ENCODE peak calls at places on chromosome 21, in six cellular contexts. One of them, this sample, is unnamed. For H3K36me3, the result is how much of the 10 kb centered on the place peaks cover.

GRCh38 chr21:34850166-34850695 is 181.4 kb downstream of the CLIC6 start:
- DNase-seq in thoracic aorta: no peak
- DNase-seq in left lung: no peak
- DNase-seq in psoas muscle: no peak
- DNase-seq in neural progenitor cell: no peak
- DNase-seq in uterus: no peak
- DNase-seq in this sample: no peak

GRCh38 chr21:35227774-35228173 is 178.7 kb upstream of the RUNX1 start:
- DNase-seq in uterus: no peak
- DNase-seq in left lung: no peak
- DNase-seq in psoas muscle: peak
- DNase-seq in neural progenitor cell: no peak
- DNase-seq in thoracic aorta: no peak
- DNase-seq in this sample: no peak

GRCh38 chr21:37370152-37371040 is 3.8 kb downstream of the DYRK1A start:
- DNase-seq in uterus: no peak
- DNase-seq in neural progenitor cell: no peak
- DNase-seq in psoas muscle: no peak
- DNase-seq in thoracic aorta: no peak
- DNase-seq in left lung: no peak
- DNase-seq in this sample: no peak

GRCh38 chr21:26118928-26119540 is 51.5 kb downstream of the APP start:
- DNase-seq in neural progenitor cell: no peak
- DNase-seq in thoracic aorta: no peak
- DNase-seq in psoas muscle: no peak
- DNase-seq in left lung: no peak
- DNase-seq in uterus: no peak
- DNase-seq in this sample: no peak

GRCh38 chr21:37631319-37632117 is 264.9 kb downstream of the DYRK1A start:
- DNase-seq in uterus: no peak
- DNase-seq in left lung: no peak
- DNase-seq in thoracic aorta: no peak
- DNase-seq in psoas muscle: no peak
- DNase-seq in neural progenitor cell: peak
- DNase-seq in this sample: no peak

GRCh38 chr21:24118738-24119470 is 1488.4 kb downstream of the MRPL39 start:
- DNase-seq in psoas muscle: no peak
- DNase-seq in uterus: no peak
- DNase-seq in neural progenitor cell: no peak
- DNase-seq in thoracic aorta: no peak
- DNase-seq in left lung: no peak
- DNase-seq in this sample: no peak

GRCh38 chr21:36538761-36539160 is 58.8 kb upstream of the CLDN14 start:
- DNase-seq in uterus: no peak
- DNase-seq in neural progenitor cell: no peak
- DNase-seq in thoracic aorta: no peak
- DNase-seq in psoas muscle: no peak
- DNase-seq in left lung: no peak
- DNase-seq in this sample: no peak

GRCh38 chr21:38258803-38259485 is 2.2 kb downstream of the KCNJ15 start:
- DNase-seq in uterus: no peak
- DNase-seq in psoas muscle: no peak
- DNase-seq in thoracic aorta: no peak
- DNase-seq in neural progenitor cell: no peak
- DNase-seq in left lung: no peak
- DNase-seq in this sample: peak

GRCh38 chr21:27796106-27796505 is 829.2 kb upstream of the ADAMTS5 start:
- DNase-seq in psoas muscle: no peak
- DNase-seq in neural progenitor cell: peak
- DNase-seq in uterus: no peak
- DNase-seq in thoracic aorta: no peak
- DNase-seq in left lung: no peak
- DNase-seq in this sample: no peak

GRCh38 chr21:39048064-39048463 is 135.2 kb downstream of the PSMG1 start:
- DNase-seq in uterus: no peak
- DNase-seq in thoracic aorta: no peak
- DNase-seq in neural progenitor cell: peak
- DNase-seq in left lung: no peak
- DNase-seq in psoas muscle: no peak
- DNase-seq in this sample: peak

GRCh38 chr21:18764720-18765119 is 361.1 kb upstream of the TMPRSS15 start:
- DNase-seq in thoracic aorta: no peak
- DNase-seq in psoas muscle: no peak
- DNase-seq in left lung: peak
- DNase-seq in uterus: no peak
- DNase-seq in neural progenitor cell: no peak
- DNase-seq in this sample: no peak

GRCh38 chr21:45386728-45387371 is 18.1 kb upstream of the COL18A1 start:
- DNase-seq in uterus: peak
- DNase-seq in neural progenitor cell: no peak
- DNase-seq in left lung: peak
- DNase-seq in thoracic aorta: no peak
- DNase-seq in psoas muscle: peak
- DNase-seq in this sample: peak

GRCh38 chr21:37878946-37879660 is 37.2 kb downstream of the KCNJ6 start:
- DNase-seq in neural progenitor cell: no peak
- DNase-seq in left lung: no peak
- DNase-seq in uterus: no peak
- DNase-seq in thoracic aorta: no peak
- DNase-seq in psoas muscle: no peak
- DNase-seq in this sample: no peak

GRCh38 chr21:40140675-40141074 is 273.4 kb downstream of the PCP4 start:
- DNase-seq in neural progenitor cell: no peak
- DNase-seq in left lung: no peak
- DNase-seq in thoracic aorta: no peak
- DNase-seq in uterus: no peak
- DNase-seq in psoas muscle: no peak
- DNase-seq in this sample: no peak

GRCh38 chr21:35614412-35614901 is 445.9 kb downstream of the SETD4 start:
- DNase-seq in psoas muscle: no peak
- DNase-seq in left lung: no peak
- DNase-seq in thoracic aorta: no peak
- DNase-seq in neural progenitor cell: no peak
- DNase-seq in uterus: no peak
- DNase-seq in this sample: no peak

GRCh38 chr21:46399686-46400085 is 59.0 kb upstream of the DIP2A start:
- DNase-seq in thoracic aorta: no peak
- DNase-seq in left lung: peak
- DNase-seq in uterus: no peak
- DNase-seq in neural progenitor cell: no peak
- DNase-seq in psoas muscle: peak
- DNase-seq in this sample: no peak
- H3K36me3 ChIP-seq in thoracic aorta: under half
- H3K36me3 ChIP-seq in left lung: half or more
- H3K36me3 ChIP-seq in uterus: under half
- H3K36me3 ChIP-seq in neural progenitor cell: under half
- H3K36me3 ChIP-seq in psoas muscle: under half
- H3K36me3 ChIP-seq in this sample: under half

GRCh38 chr21:44285547-44285992 is at the start of gene AIRE:
- DNase-seq in psoas muscle: peak
- DNase-seq in neural progenitor cell: peak
- DNase-seq in left lung: peak
- DNase-seq in uterus: no peak
- DNase-seq in thoracic aorta: no peak
- DNase-seq in this sample: no peak
- H3K4me3 ChIP-seq in psoas muscle: peak
- H3K4me3 ChIP-seq in neural progenitor cell: peak
- H3K4me3 ChIP-seq in left lung: no peak
- H3K4me3 ChIP-seq in uterus: no peak
- H3K4me3 ChIP-seq in thoracic aorta: no peak
- H3K4me3 ChIP-seq in this sample: no peak

DNA sequence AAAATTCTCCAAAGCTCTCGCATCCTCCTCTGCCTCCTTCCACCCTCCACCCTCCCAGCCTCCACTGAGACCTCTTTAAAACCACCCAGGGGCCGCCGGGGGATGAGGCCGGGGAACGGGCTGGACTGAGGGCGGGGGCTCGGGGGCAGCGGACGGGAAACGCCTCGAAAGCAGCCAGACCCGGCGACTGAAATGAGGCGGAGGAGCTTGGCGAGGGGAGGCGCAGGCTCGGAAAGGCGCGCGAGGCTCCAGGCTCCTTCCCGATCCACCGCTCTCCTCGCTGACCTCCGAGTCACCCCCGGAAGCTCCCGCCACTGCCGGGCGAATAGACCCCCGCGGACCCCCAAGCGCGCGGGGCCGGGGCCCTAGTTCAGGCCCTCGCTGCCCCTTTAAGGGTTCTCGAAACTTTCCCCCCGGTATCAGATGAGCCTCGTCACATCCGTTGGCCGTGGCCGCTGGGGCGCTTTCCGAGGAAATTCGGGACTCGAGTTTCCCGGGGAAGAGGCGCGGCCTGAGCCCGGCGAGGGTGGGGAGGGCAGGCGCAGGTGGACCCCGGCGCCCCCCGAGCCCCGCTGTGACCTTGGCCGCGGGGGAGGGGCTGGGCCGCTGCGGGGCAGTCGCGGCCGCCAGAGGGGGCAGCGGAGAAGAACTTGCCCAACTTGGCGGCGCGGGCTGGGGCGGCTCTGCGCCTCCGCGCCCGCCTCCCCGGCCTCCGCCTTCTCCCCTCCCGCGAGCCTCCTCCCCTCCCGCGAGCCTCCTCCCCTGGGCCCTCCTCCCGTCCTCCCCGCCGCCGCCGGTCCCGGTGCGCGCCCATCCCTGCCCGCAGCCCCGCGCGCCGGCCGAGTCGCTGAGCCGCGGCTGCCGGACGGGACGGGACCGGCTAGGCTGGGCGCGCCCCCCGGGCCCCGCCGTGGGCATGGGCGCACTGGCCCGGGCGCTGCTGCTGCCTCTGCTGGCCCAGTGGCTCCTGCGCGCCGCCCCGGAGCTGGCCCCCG is at the start of gene BACE2:
- DNase-seq in neural progenitor cell: peak
- DNase-seq in uterus: peak
- DNase-seq in thoracic aorta: no peak
- DNase-seq in left lung: peak
- DNase-seq in psoas muscle: peak
- DNase-seq in this sample: peak
- TF ChIP-seq CTCF in neural progenitor cell: peak
- TF ChIP-seq CTCF in uterus: peak
- TF ChIP-seq CTCF in thoracic aorta: peak
- TF ChIP-seq CTCF in left lung: peak
- TF ChIP-seq CTCF in psoas muscle: peak
- TF ChIP-seq CTCF in this sample: peak

DNA sequence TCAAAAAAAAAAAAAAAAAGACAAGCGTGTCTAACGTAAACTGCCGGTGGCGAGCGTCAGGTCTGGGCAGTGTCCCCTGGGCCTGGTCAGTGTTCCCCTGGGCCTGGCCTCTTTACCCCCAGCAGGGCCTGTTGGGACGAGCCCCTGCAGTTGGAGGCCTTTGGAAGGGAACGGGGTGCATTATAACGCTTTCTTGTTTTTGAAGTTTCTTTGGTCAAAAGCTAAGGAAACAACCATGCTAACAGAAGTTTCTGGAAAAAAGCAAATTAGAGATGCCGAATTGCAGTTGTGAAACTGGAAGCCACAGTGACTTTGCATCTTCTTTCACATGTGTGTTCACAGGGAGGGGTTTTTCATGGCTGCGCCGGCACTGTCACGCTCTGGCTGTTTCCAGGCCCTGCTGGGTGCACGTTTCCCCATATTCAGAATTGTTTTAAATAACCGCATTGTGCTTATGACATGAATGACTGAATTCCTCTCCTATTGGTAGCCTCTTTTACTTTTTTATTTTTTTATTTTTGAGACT is 16.0 kb downstream of the RRP1 start:
- DNase-seq in thoracic aorta: no peak
- DNase-seq in left lung: peak
- DNase-seq in psoas muscle: no peak
- DNase-seq in neural progenitor cell: no peak
- DNase-seq in uterus: no peak
- DNase-seq in this sample: no peak
- H3K36me3 ChIP-seq in thoracic aorta: under half
- H3K36me3 ChIP-seq in left lung: under half
- H3K36me3 ChIP-seq in psoas muscle: under half
- H3K36me3 ChIP-seq in neural progenitor cell: under half
- H3K36me3 ChIP-seq in uterus: under half
- H3K36me3 ChIP-seq in this sample: under half

DNA sequence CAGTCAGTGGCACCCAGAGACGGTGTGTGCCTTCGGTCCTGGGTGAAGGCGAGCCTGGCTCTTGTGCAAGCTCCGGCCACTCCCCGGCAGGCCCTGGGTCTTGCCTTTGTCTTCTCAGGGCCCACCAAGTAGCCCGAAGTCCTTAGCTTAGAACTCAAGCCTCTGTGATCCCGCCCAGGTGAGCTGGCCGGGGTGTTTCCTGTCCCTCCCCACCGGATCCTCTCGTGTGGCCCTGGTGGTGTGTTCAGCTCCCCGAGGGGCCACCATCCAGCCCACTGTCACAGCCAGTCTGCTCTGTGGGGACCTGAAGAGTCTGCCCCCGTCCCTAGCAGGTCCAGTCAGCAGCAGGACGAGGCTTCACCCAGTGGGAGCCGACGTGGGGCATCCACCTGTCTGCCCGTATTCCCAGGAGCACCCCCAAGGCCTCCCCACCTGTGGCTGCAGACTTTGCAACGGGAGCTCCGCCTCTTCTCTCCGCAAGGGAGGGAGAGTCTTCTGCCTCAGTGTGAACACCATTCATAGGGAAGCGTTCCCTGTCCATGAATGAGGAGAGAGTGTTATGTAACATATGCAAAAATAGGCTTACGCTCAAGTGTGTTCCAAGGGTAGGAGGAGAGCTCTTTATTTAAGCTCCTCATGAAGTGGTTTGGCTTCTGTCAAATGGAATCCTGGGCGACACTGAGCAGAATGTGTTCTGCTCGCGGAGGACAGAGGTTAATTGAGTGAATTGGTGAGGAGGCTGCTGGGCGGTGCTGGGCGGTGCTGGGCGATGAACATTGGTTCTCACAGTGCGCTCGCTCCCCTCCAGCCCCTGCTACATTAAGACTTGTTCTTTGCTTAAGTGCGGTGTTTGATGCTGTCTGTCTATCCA is 108.9 kb downstream of the CRYAA start:
- DNase-seq in neural progenitor cell: peak
- DNase-seq in psoas muscle: no peak
- DNase-seq in left lung: peak
- DNase-seq in thoracic aorta: no peak
- DNase-seq in uterus: no peak
- DNase-seq in this sample: no peak
- H3K4me3 ChIP-seq in neural progenitor cell: no peak
- H3K4me3 ChIP-seq in psoas muscle: no peak
- H3K4me3 ChIP-seq in left lung: no peak
- H3K4me3 ChIP-seq in thoracic aorta: no peak
- H3K4me3 ChIP-seq in uterus: no peak
- H3K4me3 ChIP-seq in this sample: no peak

DNA sequence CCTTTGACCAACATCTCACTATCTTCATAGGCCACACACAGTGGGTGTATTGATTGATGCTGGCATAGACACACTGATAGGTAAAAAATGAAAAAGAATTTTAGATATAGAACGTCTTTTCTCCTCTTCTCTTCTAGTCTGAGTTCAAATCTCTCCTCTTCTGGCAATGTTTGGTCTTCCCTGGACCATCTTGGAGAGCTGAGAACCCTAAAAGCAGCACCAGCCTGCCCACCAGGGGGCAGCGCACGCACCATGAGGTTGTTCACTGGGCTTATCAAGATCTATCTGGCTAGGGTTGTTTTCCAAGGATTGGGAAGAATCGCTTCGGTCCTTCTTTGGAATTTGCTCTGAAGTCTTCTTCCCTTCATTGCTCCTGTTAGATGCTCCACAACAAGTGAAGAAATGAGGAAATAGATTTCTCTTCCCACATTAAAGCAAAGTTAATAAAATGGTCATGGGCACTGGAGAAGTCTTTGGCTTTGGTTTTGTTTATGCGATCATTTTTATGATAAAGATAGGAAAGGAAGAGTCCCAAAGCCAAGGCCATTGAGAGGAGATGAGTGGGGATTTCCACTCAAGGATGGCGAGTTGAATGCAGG is 104.0 kb upstream of the OLIG2 start:
- DNase-seq in neural progenitor cell: peak
- DNase-seq in psoas muscle: no peak
- DNase-seq in left lung: peak
- DNase-seq in thoracic aorta: no peak
- DNase-seq in uterus: no peak
- DNase-seq in this sample: no peak
- TF ChIP-seq CTCF in neural progenitor cell: peak
- TF ChIP-seq CTCF in psoas muscle: peak
- TF ChIP-seq CTCF in left lung: peak
- TF ChIP-seq CTCF in thoracic aorta: no peak
- TF ChIP-seq CTCF in uterus: no peak
- TF ChIP-seq CTCF in this sample: peak